ENCODE peak calls at places on chromosomes 13 and 19, in ten cellular contexts. P is heart left ventricle, H is GM12864, Y is neural progenitor cell, U is fibroblast of lung, L is mucosa of descending colon, W is endothelial cell, B is nephron progenitor cell, V is breast epithelium, N is cardiac muscle cell. A is an unnamed sample.

GRCh38 chr13:28607187-28607955 is 51.6 kb upstream of the POMP start:
- DNase-seq in B (no peak), U (no peak), H (no peak), P (no peak), N (no peak), Y (no peak), V (no peak), W (no peak), L (no peak), A (no peak)

GRCh38 chr19:30120860-30121484 is 178.9 kb downstream of the URI1 start:
- DNase-seq in W (no peak), H (no peak), L (no peak), V (no peak), B (no peak), P (no peak), Y (no peak), N (no peak), U (no peak), A (no peak)

GRCh38 chr13:27334774-27335490 is 64.3 kb downstream of the RASL11A start:
- DNase-seq in L (no peak), W (no peak), H (no peak), B (no peak), P (no peak), V (no peak), Y (no peak), U (peak), N (no peak), A (no peak)

GRCh38 chr19:40442328-40443130 is 1.6 kb downstream of the SERTAD3 start:
- DNase-seq in L (no peak), Y (no peak), U (no peak), N (no peak), H (no peak), P (no peak), W (no peak), V (no peak), B (no peak), A (no peak)

GRCh38 chr13:87042946-87043345 is 628.2 kb upstream of the SLITRK5 start:
- DNase-seq in L (no peak), H (no peak), P (no peak), N (no peak), W (no peak), U (peak), Y (no peak), B (no peak), V (no peak), A (no peak)

GRCh38 chr13:108425056-108425455 is 155.5 kb downstream of the TNFSF13B start:
- DNase-seq in N (no peak), P (no peak), L (no peak), H (no peak), W (no peak), Y (no peak), B (no peak), U (peak), V (no peak), A (no peak)

GRCh38 chr13:20997301-20998061 is 63.9 kb downstream of the LATS2 start:
- DNase-seq in V (no peak), H (no peak), N (peak), W (no peak), B (no peak), L (no peak), U (peak), Y (no peak), P (no peak), A (no peak)

GRCh38 chr13:81406639-81407292 is 1065.8 kb upstream of the SPRY2 start:
- DNase-seq in V (no peak), U (no peak), H (no peak), W (no peak), B (no peak), L (no peak), Y (no peak), N (no peak), P (no peak), A (no peak)

GRCh38 chr19:42158926-42159325 is 26.7 kb upstream of the POU2F2 start:
- DNase-seq in N (peak), V (no peak), H (no peak), P (no peak), L (no peak), U (no peak), Y (no peak), W (no peak), B (no peak), A (no peak)

GRCh38 chr19:33373701-33374405 is at the start of gene CEBPG:
- DNase-seq in P (peak), U (peak), L (peak), Y (peak), H (no peak), V (no peak), W (peak), N (peak), B (peak), A (peak)

GRCh38 chr13:32587014-32587773 is 942 bp downstream of the PDS5B start:
- DNase-seq in U (peak), H (peak), Y (peak), L (peak), N (peak), B (peak), W (peak), V (peak), P (peak), A (peak)

GRCh38 chr13:21006141-21007005 is 55.0 kb downstream of the LATS2 start:
- DNase-seq in Y (peak), B (no peak), W (no peak), N (no peak), L (no peak), H (no peak), U (no peak), V (no peak), P (no peak), A (no peak)

GRCh38 chr13:94956407-94957110 is 244.2 kb upstream of the SOX21 start:
- DNase-seq in N (no peak), B (no peak), Y (no peak), U (no peak), V (no peak), L (no peak), P (no peak), W (no peak), H (no peak), A (no peak)

DNA sequence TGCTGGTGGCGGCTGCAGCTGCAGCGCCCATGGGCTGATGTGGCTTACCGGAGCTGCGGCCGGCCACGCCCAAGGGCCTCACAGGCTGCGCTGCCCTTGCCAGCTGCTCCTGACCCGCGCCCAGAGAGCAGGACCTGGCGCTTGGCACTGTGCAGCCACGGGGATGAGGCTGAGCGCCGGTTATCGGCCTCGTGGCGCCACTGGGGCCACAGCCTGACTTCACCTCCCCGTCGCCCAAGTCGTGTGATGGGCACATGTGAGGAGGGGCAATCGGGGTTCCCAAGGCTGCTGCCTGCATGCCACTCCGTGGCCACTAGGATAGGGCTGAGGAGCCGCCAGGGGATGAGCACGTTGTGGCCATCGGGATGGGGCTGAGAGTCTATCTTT is 77.2 kb upstream of the PABPC3 start:
- DNase-seq in W (no peak), U (no peak), V (no peak), P (no peak), B (peak), N (no peak), H (no peak), Y (peak), L (peak), A (peak)
- TF ChIP-seq CTCF in W (no peak), U (no peak), V (no peak), P (no peak), B (no peak), N (no peak), H (no peak), Y (peak), L (no peak), A (no peak)

GRCh38 chr13:31055589-31055988 is 106.1 kb downstream of the HSPH1 start:
- DNase-seq in P (no peak), H (no peak), L (no peak), V (no peak), N (no peak), B (no peak), W (no peak), Y (no peak), U (no peak), A (no peak)

GRCh38 chr13:31052478-31052877 is 109.2 kb downstream of the HSPH1 start:
- DNase-seq in P (no peak), H (no peak), L (no peak), W (no peak), V (no peak), U (no peak), B (no peak), N (no peak), Y (no peak), A (no peak)

GRCh38 chr13:31053098-31053497 is 108.6 kb downstream of the HSPH1 start:
- DNase-seq in L (no peak), P (no peak), V (peak), U (no peak), W (no peak), H (no peak), Y (no peak), B (no peak), N (no peak), A (no peak)

GRCh38 chr13:31054632-31055031 is 107.1 kb downstream of the HSPH1 start:
- DNase-seq in B (no peak), H (no peak), L (no peak), U (no peak), N (no peak), W (no peak), Y (no peak), P (no peak), V (no peak), A (no peak)

GRCh38 chr13:31053896-31054295 is 107.8 kb downstream of the HSPH1 start:
- DNase-seq in V (no peak), L (no peak), B (no peak), U (no peak), N (no peak), Y (no peak), H (no peak), W (no peak), P (no peak), A (no peak)
- TF ChIP-seq CTCF in V (no peak), L (no peak), B (no peak), U (no peak), N (no peak), Y (no peak), H (no peak), W (no peak), P (no peak), A (no peak)

DNA sequence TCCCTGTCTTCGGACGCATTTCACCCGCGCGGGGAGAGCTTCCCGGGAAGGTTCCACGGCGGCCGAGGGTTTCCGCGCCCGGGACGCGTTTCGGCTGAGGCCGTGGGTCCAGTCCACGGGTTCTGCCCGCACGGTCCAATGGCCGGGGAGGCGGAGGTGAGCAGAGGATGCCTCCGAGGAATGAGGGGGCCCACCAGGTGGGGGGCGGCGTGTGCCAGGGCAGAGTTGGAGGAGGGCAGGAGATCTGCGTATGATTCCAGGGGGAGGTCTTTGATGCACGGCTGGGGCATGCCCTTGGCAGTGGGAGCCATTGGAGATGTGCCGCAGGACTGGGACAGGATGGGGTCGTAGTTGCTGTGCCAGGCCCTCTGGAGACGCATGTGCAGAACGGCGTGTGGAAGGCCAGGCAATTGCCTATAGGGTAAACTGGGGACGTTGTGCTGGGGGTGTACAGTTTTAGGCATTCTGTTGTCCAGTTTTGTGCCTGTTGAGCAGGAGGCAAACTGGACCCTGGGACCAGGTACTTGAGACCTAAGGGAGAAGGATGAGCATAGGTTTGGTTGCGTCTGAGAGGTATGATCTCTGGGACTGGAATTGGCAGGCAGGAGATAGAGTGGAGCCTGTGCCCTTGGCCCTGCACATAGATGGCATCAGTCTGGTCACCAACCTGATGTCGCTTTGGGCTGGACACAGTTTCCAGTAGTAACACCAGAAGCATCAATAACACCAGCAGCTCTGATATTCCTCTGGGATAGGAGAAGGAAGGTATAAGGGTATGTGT is 751 bp downstream of the ZNF584 start:
- DNase-seq in V (no peak), B (peak), L (no peak), H (no peak), P (no peak), N (peak), U (no peak), Y (peak), W (peak), A (no peak)
- TF ChIP-seq CTCF in V (no peak), B (no peak), L (no peak), H (no peak), P (no peak), N (no peak), U (no peak), Y (no peak), W (peak), A (no peak)

GRCh38 chr19:57320180-57321084 is at the start of gene ZNF543:
- DNase-seq in H (peak), P (peak), B (peak), V (peak), W (peak), N (peak), L (peak), U (peak), Y (peak), A (peak)
- TF ChIP-seq CTCF in H (peak), P (no peak), B (no peak), V (peak), W (no peak), N (no peak), L (no peak), U (no peak), Y (no peak), A (no peak)

DNA sequence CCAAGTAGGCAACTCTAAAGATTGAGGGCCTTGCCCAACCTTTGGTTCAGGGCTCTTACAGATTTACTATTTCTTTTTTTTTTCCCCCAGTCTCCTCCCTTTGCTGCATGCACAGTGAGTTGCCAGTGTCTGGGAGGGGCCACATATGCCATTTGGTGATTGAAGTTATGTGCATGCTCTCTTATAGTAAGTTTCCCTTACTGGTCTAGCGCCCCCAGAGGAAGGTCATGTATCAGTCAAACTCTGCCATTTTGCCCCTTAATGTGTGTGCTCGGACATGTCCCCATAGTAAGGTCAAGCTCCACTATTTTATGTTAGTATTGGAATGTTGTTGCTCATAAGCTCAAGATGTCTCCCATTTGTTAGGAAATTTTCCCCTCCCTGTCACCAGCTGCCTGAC is 1138.0 kb upstream of the SLC10A2 start:
- DNase-seq in N (no peak), L (no peak), U (no peak), P (no peak), W (no peak), B (no peak), V (no peak), Y (no peak), H (no peak), A (no peak)
- TF ChIP-seq CTCF in N (no peak), L (no peak), U (no peak), P (no peak), W (no peak), B (no peak), V (no peak), Y (no peak), H (peak), A (no peak)

GRCh38 chr13:84607614-84608013 is 725.3 kb upstream of the SLITRK1 start:
- DNase-seq in P (no peak), L (no peak), W (no peak), H (no peak), Y (no peak), B (no peak), N (peak), V (no peak), U (peak), A (no peak)

GRCh38 chr13:84609716-84610115 is 727.4 kb upstream of the SLITRK1 start:
- DNase-seq in W (no peak), P (no peak), N (peak), B (no peak), Y (no peak), L (no peak), U (peak), H (no peak), V (no peak), A (no peak)

GRCh38 chr13:84606616-84607015 is 724.3 kb upstream of the SLITRK1 start:
- DNase-seq in N (no peak), P (no peak), U (no peak), Y (no peak), B (no peak), L (no peak), H (no peak), V (no peak), W (no peak), A (no peak)

DNA sequence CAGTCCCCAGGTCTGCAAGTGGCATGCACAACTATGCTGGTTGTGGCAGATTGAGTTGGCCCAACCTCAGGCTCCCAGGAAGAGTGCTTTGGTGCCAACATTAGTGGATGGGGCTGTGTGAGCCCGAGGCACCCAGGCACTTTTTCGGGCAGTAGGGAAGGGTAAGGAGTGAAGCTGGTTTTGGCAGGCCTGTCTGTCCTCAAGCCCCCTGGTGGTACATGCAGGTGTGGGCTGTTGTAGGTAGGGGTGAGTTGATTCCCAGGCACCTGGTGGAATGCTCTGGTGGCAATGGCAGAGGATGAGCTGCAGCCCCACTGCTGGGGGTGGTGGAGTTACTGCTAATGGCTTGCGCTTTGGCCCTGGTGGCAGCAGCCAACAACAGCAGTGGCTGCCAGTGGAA is 723.7 kb upstream of the SLITRK1 start:
- DNase-seq in N (no peak), Y (no peak), U (no peak), H (no peak), L (no peak), P (no peak), W (no peak), V (no peak), B (no peak), A (no peak)
- TF ChIP-seq CTCF in N (no peak), Y (no peak), U (no peak), H (no peak), L (no peak), P (no peak), W (peak), V (no peak), B (no peak), A (no peak)

GRCh38 chr13:25874907-25875306 is 176.9 kb downstream of the SHISA2 start:
- DNase-seq in Y (no peak), V (no peak), N (no peak), P (no peak), L (no peak), B (no peak), W (no peak), U (no peak), H (no peak), A (no peak)
- TF ChIP-seq CTCF in Y (no peak), V (no peak), N (no peak), P (no peak), L (no peak), B (no peak), W (no peak), U (no peak), H (no peak), A (no peak)

GRCh38 chr19:8831832-8832131 is 322 bp downstream of the ZNF558 start:
- DNase-seq in N (no peak), U (no peak), B (no peak), Y (no peak), L (no peak), V (no peak), P (no peak), W (no peak), H (no peak), A (peak)

GRCh38 chr19:8831373-8831772 is 731 bp downstream of the ZNF558 start:
- DNase-seq in W (no peak), U (no peak), B (no peak), H (no peak), Y (peak), V (no peak), P (no peak), N (no peak), L (no peak), A (no peak)

GRCh38 chr19:8835877-8836276 is 3.7 kb downstream of the MBD3L1 start:
- DNase-seq in H (no peak), B (no peak), W (no peak), Y (no peak), L (no peak), P (no peak), N (no peak), U (no peak), V (no peak), A (no peak)

GRCh38 chr19:8835446-8835845 is 3.3 kb downstream of the MBD3L1 start:
- DNase-seq in W (no peak), B (no peak), L (no peak), P (no peak), Y (no peak), U (no peak), V (no peak), H (no peak), N (no peak), A (no peak)

DNA sequence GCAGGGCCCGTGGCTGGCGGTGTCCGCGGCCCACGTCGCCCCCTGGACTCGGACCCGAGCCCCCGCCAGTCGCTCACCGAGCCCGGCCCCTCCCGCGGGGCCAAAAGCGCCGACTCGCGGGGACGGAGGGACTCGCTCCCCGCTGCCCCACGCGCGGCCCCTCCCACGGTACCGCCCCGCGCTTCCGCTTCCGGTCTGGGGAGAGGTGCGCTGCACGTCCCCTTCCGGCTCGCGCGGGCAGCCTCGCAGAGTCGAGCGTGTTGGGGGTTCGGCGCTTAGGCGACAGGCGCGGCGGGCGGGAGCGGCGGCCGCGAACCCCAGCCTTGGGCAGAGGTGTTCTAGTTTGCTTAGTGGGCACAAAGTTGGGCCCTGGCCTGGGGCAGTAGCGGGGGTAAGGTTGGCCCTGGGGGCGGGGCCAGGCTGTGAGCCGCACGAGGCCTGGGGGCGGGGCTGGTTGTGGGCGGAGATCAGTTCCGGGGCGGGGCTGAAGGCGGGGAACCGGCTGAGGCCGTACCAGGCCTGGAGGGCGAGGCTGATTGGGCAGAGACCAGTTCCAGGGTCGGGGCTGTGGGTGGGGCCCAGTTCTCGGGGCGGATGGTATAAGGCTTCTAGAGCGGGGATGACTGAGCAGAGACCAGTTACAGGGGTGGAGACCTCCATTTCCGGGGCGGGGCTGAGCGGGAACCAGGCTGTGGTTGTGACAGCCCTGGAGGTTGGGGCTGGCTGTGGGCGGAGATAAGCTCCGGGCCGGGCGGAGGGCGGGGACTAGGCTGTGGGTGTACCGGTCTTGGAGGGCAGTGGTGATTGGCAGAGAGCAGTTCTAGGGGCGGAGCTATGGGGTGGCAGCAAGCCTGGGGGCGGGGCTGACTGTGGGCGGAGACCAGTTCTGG is at the start of the genes MBD3L1 and ZNF558:
- DNase-seq in V (peak), P (peak), W (no peak), N (peak), L (peak), U (peak), B (peak), H (peak), Y (peak), A (peak)
- TF ChIP-seq CTCF in V (no peak), P (peak), W (no peak), N (peak), L (peak), U (no peak), B (no peak), H (no peak), Y (no peak), A (no peak)

DNA sequence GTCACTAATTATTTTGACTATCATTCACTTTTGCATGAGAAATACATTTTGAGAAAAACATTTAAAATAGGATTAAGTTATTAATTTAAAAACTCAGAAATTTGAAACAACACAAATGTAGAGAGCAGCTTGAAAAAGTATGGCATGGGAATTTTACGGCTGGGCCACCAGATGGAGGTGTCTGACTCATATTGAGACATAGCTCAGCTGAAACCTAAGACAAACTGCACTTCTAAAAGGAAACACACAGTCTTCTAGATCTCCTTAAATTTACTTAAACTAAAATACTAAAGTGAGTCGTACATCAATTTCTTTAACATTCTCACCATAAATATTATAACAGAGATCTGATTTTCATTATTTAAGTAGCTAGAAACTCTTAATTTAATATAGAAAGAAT is 41.9 kb upstream of the POSTN start:
- DNase-seq in B (peak), V (no peak), W (peak), H (no peak), U (peak), N (peak), L (no peak), Y (peak), P (no peak), A (no peak)
- TF ChIP-seq CTCF in B (peak), V (no peak), W (no peak), H (no peak), U (peak), N (peak), L (no peak), Y (peak), P (peak), A (peak)